ENCODE peak calls at places on chromosomes 2 and 18, in ten cellular contexts. One of them, this sample, is unnamed.

GRCh38 chr2:105129722-105130232 is 91.9 kb downstream of the MRPS9 start:
- DNase-seq in dorsolateral prefrontal cortex: no peak
- DNase-seq in Panc1: no peak
- DNase-seq in T-helper 1 cell: no peak
- DNase-seq in activated CD8-positive, alpha-beta memory T cell treated with anti-CD3 and anti-CD28 coated beads for 24 hours: no peak
- DNase-seq in left colon: no peak
- DNase-seq in NCI-H82: no peak
- DNase-seq in left ventricle myocardium superior: no peak
- DNase-seq in activated naive CD4-positive, alpha-beta T cell treated with anti-CD3 and anti-CD28 coated beads, Interleukin-2, amount 10 ng/mL, durations not matched to agents 7 days and 5 days: no peak
- DNase-seq in HTR-8/SVneo: no peak
- DNase-seq in this sample: no peak

GRCh38 chr2:105438104-105438929 is 39.5 kb upstream of the FHL2 start:
- DNase-seq in activated CD8-positive, alpha-beta memory T cell treated with anti-CD3 and anti-CD28 coated beads for 24 hours: no peak
- DNase-seq in left colon: peak
- DNase-seq in dorsolateral prefrontal cortex: no peak
- DNase-seq in left ventricle myocardium superior: peak
- DNase-seq in NCI-H82: peak
- DNase-seq in activated naive CD4-positive, alpha-beta T cell treated with anti-CD3 and anti-CD28 coated beads, Interleukin-2, amount 10 ng/mL, durations not matched to agents 7 days and 5 days: no peak
- DNase-seq in HTR-8/SVneo: peak
- DNase-seq in Panc1: no peak
- DNase-seq in T-helper 1 cell: no peak
- DNase-seq in this sample: peak

GRCh38 chr2:45699032-45699658 is 47.7 kb downstream of the PRKCE start:
- DNase-seq in dorsolateral prefrontal cortex: no peak
- DNase-seq in activated naive CD4-positive, alpha-beta T cell treated with anti-CD3 and anti-CD28 coated beads, Interleukin-2, amount 10 ng/mL, durations not matched to agents 7 days and 5 days: no peak
- DNase-seq in left ventricle myocardium superior: no peak
- DNase-seq in Panc1: peak
- DNase-seq in T-helper 1 cell: no peak
- DNase-seq in left colon: no peak
- DNase-seq in activated CD8-positive, alpha-beta memory T cell treated with anti-CD3 and anti-CD28 coated beads for 24 hours: no peak
- DNase-seq in NCI-H82: no peak
- DNase-seq in HTR-8/SVneo: peak
- DNase-seq in this sample: no peak

GRCh38 chr18:518081-518480 is 17.6 kb upstream of the COLEC12 start:
- DNase-seq in HTR-8/SVneo: no peak
- DNase-seq in activated naive CD4-positive, alpha-beta T cell treated with anti-CD3 and anti-CD28 coated beads, Interleukin-2, amount 10 ng/mL, durations not matched to agents 7 days and 5 days: no peak
- DNase-seq in T-helper 1 cell: no peak
- DNase-seq in left ventricle myocardium superior: no peak
- DNase-seq in activated CD8-positive, alpha-beta memory T cell treated with anti-CD3 and anti-CD28 coated beads for 24 hours: no peak
- DNase-seq in dorsolateral prefrontal cortex: no peak
- DNase-seq in left colon: no peak
- DNase-seq in Panc1: no peak
- DNase-seq in NCI-H82: no peak
- DNase-seq in this sample: no peak

GRCh38 chr2:229780856-229781773 is 66.8 kb upstream of the DNER start:
- DNase-seq in activated CD8-positive, alpha-beta memory T cell treated with anti-CD3 and anti-CD28 coated beads for 24 hours: no peak
- DNase-seq in Panc1: peak
- DNase-seq in HTR-8/SVneo: peak
- DNase-seq in NCI-H82: peak
- DNase-seq in left colon: no peak
- DNase-seq in T-helper 1 cell: no peak
- DNase-seq in activated naive CD4-positive, alpha-beta T cell treated with anti-CD3 and anti-CD28 coated beads, Interleukin-2, amount 10 ng/mL, durations not matched to agents 7 days and 5 days: no peak
- DNase-seq in left ventricle myocardium superior: no peak
- DNase-seq in dorsolateral prefrontal cortex: no peak
- DNase-seq in this sample: no peak

GRCh38 chr18:26813043-26813442 is 52.5 kb downstream of the AQP4 start:
- DNase-seq in left colon: no peak
- DNase-seq in T-helper 1 cell: no peak
- DNase-seq in activated naive CD4-positive, alpha-beta T cell treated with anti-CD3 and anti-CD28 coated beads, Interleukin-2, amount 10 ng/mL, durations not matched to agents 7 days and 5 days: no peak
- DNase-seq in Panc1: peak
- DNase-seq in activated CD8-positive, alpha-beta memory T cell treated with anti-CD3 and anti-CD28 coated beads for 24 hours: no peak
- DNase-seq in HTR-8/SVneo: peak
- DNase-seq in left ventricle myocardium superior: no peak
- DNase-seq in dorsolateral prefrontal cortex: no peak
- DNase-seq in NCI-H82: peak
- DNase-seq in this sample: no peak

GRCh38 chr18:10526211-10526949 is 553 bp downstream of the NAPG start:
- DNase-seq in dorsolateral prefrontal cortex: no peak
- DNase-seq in left ventricle myocardium superior: peak
- DNase-seq in Panc1: no peak
- DNase-seq in HTR-8/SVneo: peak
- DNase-seq in activated CD8-positive, alpha-beta memory T cell treated with anti-CD3 and anti-CD28 coated beads for 24 hours: no peak
- DNase-seq in activated naive CD4-positive, alpha-beta T cell treated with anti-CD3 and anti-CD28 coated beads, Interleukin-2, amount 10 ng/mL, durations not matched to agents 7 days and 5 days: peak
- DNase-seq in left colon: peak
- DNase-seq in T-helper 1 cell: peak
- DNase-seq in NCI-H82: peak
- DNase-seq in this sample: peak

GRCh38 chr2:215843579-215843978 is 169.8 kb downstream of the MREG start:
- DNase-seq in T-helper 1 cell: no peak
- DNase-seq in HTR-8/SVneo: peak
- DNase-seq in activated CD8-positive, alpha-beta memory T cell treated with anti-CD3 and anti-CD28 coated beads for 24 hours: no peak
- DNase-seq in left ventricle myocardium superior: no peak
- DNase-seq in dorsolateral prefrontal cortex: no peak
- DNase-seq in left colon: no peak
- DNase-seq in activated naive CD4-positive, alpha-beta T cell treated with anti-CD3 and anti-CD28 coated beads, Interleukin-2, amount 10 ng/mL, durations not matched to agents 7 days and 5 days: no peak
- DNase-seq in Panc1: no peak
- DNase-seq in NCI-H82: no peak
- DNase-seq in this sample: peak

GRCh38 chr2:119739580-119740255 is 20.0 kb upstream of the PTPN4 start:
- DNase-seq in left colon: no peak
- DNase-seq in left ventricle myocardium superior: no peak
- DNase-seq in Panc1: no peak
- DNase-seq in HTR-8/SVneo: no peak
- DNase-seq in T-helper 1 cell: no peak
- DNase-seq in activated CD8-positive, alpha-beta memory T cell treated with anti-CD3 and anti-CD28 coated beads for 24 hours: peak
- DNase-seq in activated naive CD4-positive, alpha-beta T cell treated with anti-CD3 and anti-CD28 coated beads, Interleukin-2, amount 10 ng/mL, durations not matched to agents 7 days and 5 days: no peak
- DNase-seq in NCI-H82: peak
- DNase-seq in dorsolateral prefrontal cortex: no peak
- DNase-seq in this sample: no peak

GRCh38 chr2:43448822-43449110 is 147.1 kb downstream of the THADA start:
- DNase-seq in T-helper 1 cell: no peak
- DNase-seq in activated CD8-positive, alpha-beta memory T cell treated with anti-CD3 and anti-CD28 coated beads for 24 hours: no peak
- DNase-seq in left colon: no peak
- DNase-seq in HTR-8/SVneo: no peak
- DNase-seq in Panc1: no peak
- DNase-seq in left ventricle myocardium superior: no peak
- DNase-seq in dorsolateral prefrontal cortex: no peak
- DNase-seq in NCI-H82: no peak
- DNase-seq in activated naive CD4-positive, alpha-beta T cell treated with anti-CD3 and anti-CD28 coated beads, Interleukin-2, amount 10 ng/mL, durations not matched to agents 7 days and 5 days: no peak
- DNase-seq in this sample: no peak

GRCh38 chr2:216371756-216372702 is at the start of gene MARCHF4:
- DNase-seq in dorsolateral prefrontal cortex: peak
- DNase-seq in Panc1: no peak
- DNase-seq in NCI-H82: peak
- DNase-seq in activated naive CD4-positive, alpha-beta T cell treated with anti-CD3 and anti-CD28 coated beads, Interleukin-2, amount 10 ng/mL, durations not matched to agents 7 days and 5 days: peak
- DNase-seq in activated CD8-positive, alpha-beta memory T cell treated with anti-CD3 and anti-CD28 coated beads for 24 hours: peak
- DNase-seq in left ventricle myocardium superior: peak
- DNase-seq in T-helper 1 cell: peak
- DNase-seq in left colon: peak
- DNase-seq in HTR-8/SVneo: peak
- DNase-seq in this sample: peak